ENCODE peak calls at places on chromosomes 7 and 10, in five cellular contexts. U is SK-N-SH, T is HCT116, K is HepG2, J is PC-9. E is an unnamed sample.

GRCh38 chr10:71647526-71648354 is 71.8 kb downstream of the C10orf105 start:
- DNase-seq in U (peak; percentile 71), T (no peak), K (peak; percentile 18), J (no peak), E (no peak)

GRCh38 chr7:49166441-49166840 is 242.1 kb downstream of the CDC14C start:
- DNase-seq in U (peak; percentile 1), T (no peak), K (no peak), J (no peak), E (no peak)

GRCh38 chr10:24962998-24963397 is 10.6 kb upstream of the PRTFDC1 start:
- DNase-seq in U (no peak), T (peak; percentile 90), K (peak; percentile 84), J (peak; percentile 46), E (peak; percentile 71)

GRCh38 chr10:6195891-6196290 is 6.8 kb upstream of the PFKFB3 start:
- DNase-seq in U (no peak), T (no peak), K (no peak), J (no peak), E (no peak)

GRCh38 chr7:140060243-140060630 is 2.5 kb downstream of the PARP12 start:
- DNase-seq in U (no peak), T (no peak), K (no peak), J (no peak), E (no peak)

GRCh38 chr10:52440612-52441285 is 126.7 kb downstream of the DKK1 start:
- DNase-seq in U (no peak), T (no peak), K (no peak), J (no peak), E (no peak)

GRCh38 chr7:111090834-111091233 is at the start of gene LRRN3:
- DNase-seq in U (peak; percentile 72), T (no peak), K (no peak), J (no peak), E (peak; percentile 13)

GRCh38 chr10:117878626-117879025 is 168.1 kb downstream of the RAB11FIP2 start:
- DNase-seq in U (no peak), T (no peak), K (no peak), J (no peak), E (no peak)

GRCh38 chr10:3889961-3890522 is 105.0 kb upstream of the KLF6 start:
- DNase-seq in U (no peak), T (peak; percentile 94), K (peak; percentile 99), J (peak; percentile 51), E (peak; percentile 44)

GRCh38 chr7:50603288-50603687 is 38.1 kb upstream of the DDC start:
- DNase-seq in U (no peak), T (no peak), K (no peak), J (no peak), E (no peak)

GRCh38 chr10:22649390-22649841 is 65.0 kb downstream of the PIP4K2A start:
- DNase-seq in U (no peak), T (no peak), K (no peak), J (no peak), E (no peak)

GRCh38 chr10:118442032-118442431 is 99.9 kb upstream of the FAM204A start:
- DNase-seq in U (no peak), T (no peak), K (no peak), J (no peak), E (no peak)

GRCh38 chr7:157526604-157527003 is 189.8 kb downstream of the DNAJB6 start:
- DNase-seq in U (no peak), T (no peak), K (no peak), J (no peak), E (no peak)

GRCh38 chr7:29893351-29894005 is 87.2 kb downstream of the WIPF3 start:
- DNase-seq in U (peak; percentile 57), T (no peak), K (no peak), J (no peak), E (no peak)

GRCh38 chr10:110600487-110601101 is 33.1 kb downstream of the SMC3 start:
- DNase-seq in U (peak; percentile 49), T (peak; percentile 87), K (peak; percentile 62), J (peak; percentile 15), E (peak; percentile 69)

GRCh38 chr7:145030754-145031153 is 194.9 kb upstream of the TPK1 start:
- DNase-seq in U (no peak), T (no peak), K (no peak), J (no peak), E (no peak)

GRCh38 chr10:59954296-59954695 is 47.9 kb upstream of the CCDC6 start:
- DNase-seq in U (no peak), T (no peak), K (no peak), J (no peak), E (no peak)

GRCh38 chr7:88169717-88170320 is 50.0 kb downstream of the SRI start:
- DNase-seq in U (peak; percentile 15), T (no peak), K (peak; percentile 10), J (no peak), E (peak; percentile 23)

GRCh38 chr10:119030421-119031250 is 1.1 kb downstream of the NANOS1 start:
- DNase-seq in U (peak; percentile 77), T (peak; percentile 64), K (peak; percentile 52), J (peak; percentile 34), E (no peak)

GRCh38 chr7:87059525-87060287 is at the start of gene ELAPOR2:
- DNase-seq in U (peak; percentile 98), T (peak; percentile 36), K (peak; percentile 32), J (peak; percentile 84), E (peak; percentile 91)

GRCh38 chr10:29859521-29860130 is 199.8 kb downstream of the JCAD start:
- DNase-seq in U (no peak), T (no peak), K (no peak), J (no peak), E (no peak)

GRCh38 chr7:122616951-122617350 is 82.0 kb downstream of the RNF133 start:
- DNase-seq in U (no peak), T (no peak), K (no peak), J (no peak), E (no peak)

GRCh38 chr10:79047875-79048638 is 20.7 kb upstream of the ZMIZ1 start:
- DNase-seq in U (peak; percentile 91), T (no peak), K (no peak), J (no peak), E (no peak)

DNA sequence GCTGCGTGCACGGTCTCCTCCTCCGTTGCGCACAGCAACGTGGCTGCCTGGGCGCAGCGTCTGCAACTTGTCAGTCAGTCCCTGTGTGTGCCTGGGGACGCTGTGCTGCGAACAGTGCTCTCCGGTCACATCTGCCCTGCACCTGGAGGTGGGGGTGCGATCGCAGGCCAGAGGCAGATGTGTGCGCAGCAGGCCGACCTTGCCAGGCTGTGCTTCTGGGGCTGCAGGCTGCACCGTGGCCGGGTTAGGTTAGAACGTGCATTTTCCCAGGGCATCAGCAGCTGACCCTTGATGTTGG is 8.2 kb upstream of the GET4 start:
- DNase-seq in U (peak; percentile 84), T (no peak), K (no peak), J (no peak), E (no peak)
- H2AFZ ChIP-seq in U (no peak overlapping the region), T (no peak overlapping the region), K (no peak overlapping the region), J (no peak overlapping the region), E (no peak overlapping the region)

GRCh38 chr10:121437596-121437995 is 160.6 kb downstream of the FGFR2 start:
- DNase-seq in U (peak; percentile 54), T (no peak), K (no peak), J (no peak), E (peak; percentile 37)
- H2AFZ ChIP-seq in U (no peak overlapping the region), T (no peak overlapping the region), K (no peak overlapping the region), J (no peak overlapping the region), E (no peak overlapping the region)

GRCh38 chr7:2383543-2384274 is 19.7 kb upstream of the CHST12 start:
- DNase-seq in U (peak; percentile 91), T (no peak), K (no peak), J (no peak), E (no peak)
- H2AFZ ChIP-seq in U (no peak overlapping the region), T (no peak overlapping the region), K (no peak overlapping the region), J (no peak overlapping the region), E (no peak overlapping the region)

GRCh38 chr7:130483036-130483435 is 8.8 kb upstream of the MEST start:
- DNase-seq in U (no peak), T (no peak), K (no peak), J (no peak), E (no peak)

GRCh38 chr7:130486963-130487324 is 4.9 kb upstream of the MEST start:
- DNase-seq in U (no peak), T (no peak), K (no peak), J (no peak), E (no peak)

GRCh38 chr7:130488376-130489139 is 3.3 kb upstream of the MEST start:
- DNase-seq in U (peak; percentile 27), T (no peak), K (no peak), J (no peak), E (no peak)

GRCh38 chr7:130486114-130486962 is 5.5 kb upstream of the MEST start:
- DNase-seq in U (peak; percentile 36), T (peak; percentile 78), K (peak; percentile 78), J (peak; percentile 86), E (peak; percentile 74)

GRCh38 chr7:130485734-130486113 is 6.2 kb upstream of the MEST start:
- DNase-seq in U (no peak), T (no peak), K (no peak), J (no peak), E (no peak)
- H2AFZ ChIP-seq in U (no peak overlapping the region), T (peak overlapping the region; percentile 2), K (peak overlapping the region; percentile 73), J (peak overlapping the region; percentile 94), E (peak overlapping the region; percentile 55)